ENCODE peak calls at places on chromosome 11, in five cellular contexts. W is H1, Q is IMR-90, I is H9, X is neuronal stem cell. O is an unnamed sample.

GRCh38 chr11:76781046-76781801 is 1.9 kb upstream of the TSKU start:
- DNase-seq in I (no peak), Q (no peak), W (no peak), X (no peak), O (peak; percentile 76)

GRCh38 chr11:57732661-57733060 is 8.6 kb upstream of the SELENOH start:
- DNase-seq in I (no peak), W (no peak), Q (no peak), X (no peak), O (no peak)

GRCh38 chr11:115760921-115761320 is 256.7 kb upstream of the CADM1 start:
- DNase-seq in I (no peak), W (no peak), X (peak; percentile 26), Q (no peak), O (no peak)

GRCh38 chr11:69060806-69061712 is 12.3 kb downstream of the TPCN2 start:
- DNase-seq in W (no peak), I (no peak), Q (no peak), X (no peak), O (no peak)

GRCh38 chr11:77669848-77670511 is 32.4 kb upstream of the CLNS1A start:
- DNase-seq in X (no peak), I (no peak), W (no peak), Q (peak; percentile 68), O (no peak)

GRCh38 chr11:34613462-34614183 is 7.3 kb upstream of the EHF start:
- DNase-seq in W (no peak), I (no peak), Q (no peak), X (no peak), O (no peak)

GRCh38 chr11:8693555-8693954 is 11.0 kb downstream of the RPL27A start:
- DNase-seq in Q (no peak), W (no peak), I (no peak), X (no peak), O (no peak)

GRCh38 chr11:15123849-15124248 is 9.1 kb downstream of the INSC start:
- DNase-seq in I (no peak), W (no peak), X (no peak), Q (peak; percentile 90), O (peak; percentile 62)

GRCh38 chr11:110097459-110098012 is 4.3 kb downstream of the ZC3H12C start:
- DNase-seq in W (no peak), X (no peak), I (no peak), Q (peak; percentile 58), O (no peak)

GRCh38 chr11:33490842-33491370 is 209.7 kb downstream of the C11orf91 start:
- DNase-seq in X (no peak), I (no peak), Q (no peak), W (no peak), O (no peak)

GRCh38 chr11:126857860-126858808 is 142.4 kb downstream of the KIRREL3 start:
- DNase-seq in I (no peak), X (no peak), W (no peak), Q (peak; percentile 74), O (no peak)

GRCh38 chr11:65432686-65433582 is 10.3 kb downstream of the NEAT1 start:
- DNase-seq in W (no peak), I (no peak), X (no peak), Q (peak; percentile 54), O (peak; percentile 59)

GRCh38 chr11:10803676-10804075 is 5.0 kb downstream of the EIF4G2 start:
- DNase-seq in Q (no peak), W (no peak), X (no peak), I (no peak), O (no peak)

GRCh38 chr11:118211006-118211405 is 13.8 kb downstream of the JAML start:
- DNase-seq in I (peak; percentile 64), W (peak; percentile 57), Q (no peak), X (peak; percentile 50), O (peak; percentile 71)

GRCh38 chr11:124069429-124070401 is 28.6 kb upstream of the OR10G7 start:
- DNase-seq in I (peak; percentile 84), X (peak; percentile 41), W (peak; percentile 77), Q (peak; percentile 50), O (peak; percentile 92)

GRCh38 chr11:64263021-64263946 is 12.0 kb downstream of the PLCB3 start:
- DNase-seq in I (peak; percentile 62), W (no peak), Q (peak; percentile 56), X (no peak), O (peak; percentile 62)

GRCh38 chr11:79092791-79093313 is 348.0 kb downstream of the TENM4 start:
- DNase-seq in W (no peak), I (no peak), Q (peak; percentile 100), X (no peak), O (peak; percentile 37)

GRCh38 chr11:118450451-118450850 is 14.2 kb downstream of the KMT2A start:
- DNase-seq in Q (no peak), W (no peak), X (no peak), I (no peak), O (no peak)

GRCh38 chr11:121469910-121470309 is 17.1 kb upstream of the SORL1-AS1 start:
- DNase-seq in Q (no peak), W (no peak), X (no peak), I (no peak), O (no peak)
- H3K23ac ChIP-seq in Q (no peak overlapping the region), W (no peak overlapping the region), X (no peak overlapping the region), I (no peak overlapping the region), O (no peak overlapping the region)

GRCh38 chr11:16876053-16876752 is 137.8 kb downstream of the C11orf58 start:
- DNase-seq in W (no peak), X (no peak), Q (no peak), I (no peak), O (no peak)
- H3K23ac ChIP-seq in W (no peak overlapping the region), X (no peak overlapping the region), Q (no peak overlapping the region), I (no peak overlapping the region), O (no peak overlapping the region)

GRCh38 chr11:94017446-94017845 is 3.7 kb upstream of the HEPHL1 start:
- DNase-seq in Q (peak; percentile 29), W (no peak), I (no peak), X (no peak), O (no peak)

GRCh38 chr11:94023856-94024255 is 2.7 kb downstream of the HEPHL1 start:
- DNase-seq in I (no peak), W (no peak), X (no peak), Q (no peak), O (no peak)

GRCh38 chr11:94018721-94019120 is 2.4 kb upstream of the HEPHL1 start:
- DNase-seq in W (no peak), Q (no peak), X (no peak), I (no peak), O (no peak)

GRCh38 chr11:94024547-94024946 is 3.4 kb downstream of the HEPHL1 start:
- DNase-seq in W (no peak), Q (no peak), X (no peak), I (no peak), O (no peak)

DNA sequence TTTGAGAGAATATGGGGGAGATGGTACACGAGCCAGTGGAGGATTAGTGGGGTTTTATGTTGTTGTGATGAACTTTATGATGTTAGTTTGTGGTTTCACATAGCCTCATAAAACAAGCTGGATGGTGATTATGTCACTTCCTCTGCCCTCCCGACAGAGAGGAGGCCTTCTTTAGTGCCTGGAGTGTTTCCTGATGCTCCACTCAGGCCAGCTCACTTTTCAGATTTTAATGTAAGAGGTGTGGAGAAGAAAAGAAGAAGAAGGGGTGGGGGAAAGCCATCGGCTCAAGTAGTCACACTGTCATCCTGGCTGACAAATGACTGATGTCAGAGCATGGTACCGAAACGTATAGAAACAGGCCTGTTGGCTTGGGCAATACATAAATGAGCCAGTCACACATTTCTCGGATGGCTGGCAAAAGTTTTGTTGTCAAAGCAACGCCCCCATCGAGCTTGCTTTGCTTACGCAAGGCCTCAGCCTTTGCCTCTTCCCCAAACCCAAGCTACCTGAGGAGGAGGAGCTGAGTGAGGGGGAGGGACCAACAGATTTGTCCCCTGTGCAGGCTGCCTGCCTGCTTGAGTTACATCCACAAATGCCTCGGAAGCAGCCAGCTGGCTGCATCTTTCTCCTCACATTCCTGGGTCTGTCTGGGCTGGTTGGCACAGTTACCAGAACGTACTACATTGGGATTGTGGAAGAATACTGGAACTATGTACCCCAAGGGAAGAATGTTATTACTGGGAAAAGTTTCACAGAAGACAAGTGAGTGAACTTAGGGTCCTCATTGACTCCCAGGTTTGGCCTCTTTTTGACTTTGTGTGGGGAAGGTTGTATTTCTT is at the start of gene HEPHL1:
- DNase-seq in Q (peak; percentile 4), I (peak; percentile 67), X (no peak), W (no peak), O (peak; percentile 13)
- H3K23ac ChIP-seq in Q (no peak within 1 kb of the TSS), I (no peak within 1 kb of the TSS), X (no peak within 1 kb of the TSS), W (no peak within 1 kb of the TSS), O (no peak within 1 kb of the TSS)

GRCh38 chr11:45158891-45159605 is 12.6 kb downstream of the PRDM11 start:
- DNase-seq in X (no peak), Q (no peak), I (no peak), W (no peak), O (no peak)

GRCh38 chr11:45156731-45157130 is 10.3 kb downstream of the PRDM11 start:
- DNase-seq in Q (no peak), X (no peak), I (no peak), W (no peak), O (no peak)

GRCh38 chr11:45158210-45158644 is 11.8 kb downstream of the PRDM11 start:
- DNase-seq in W (no peak), Q (no peak), I (no peak), X (no peak), O (no peak)

GRCh38 chr11:45156201-45156600 is 9.8 kb downstream of the PRDM11 start:
- DNase-seq in Q (no peak), I (no peak), W (no peak), X (no peak), O (no peak)

GRCh38 chr11:45157247-45158209 is 11.1 kb downstream of the PRDM11 start:
- DNase-seq in X (no peak), I (no peak), W (no peak), Q (no peak), O (no peak)
- H3K23ac ChIP-seq in X (peak overlapping the region; percentile 2), I (no peak overlapping the region), W (no peak overlapping the region), Q (no peak overlapping the region), O (no peak overlapping the region)

DNA sequence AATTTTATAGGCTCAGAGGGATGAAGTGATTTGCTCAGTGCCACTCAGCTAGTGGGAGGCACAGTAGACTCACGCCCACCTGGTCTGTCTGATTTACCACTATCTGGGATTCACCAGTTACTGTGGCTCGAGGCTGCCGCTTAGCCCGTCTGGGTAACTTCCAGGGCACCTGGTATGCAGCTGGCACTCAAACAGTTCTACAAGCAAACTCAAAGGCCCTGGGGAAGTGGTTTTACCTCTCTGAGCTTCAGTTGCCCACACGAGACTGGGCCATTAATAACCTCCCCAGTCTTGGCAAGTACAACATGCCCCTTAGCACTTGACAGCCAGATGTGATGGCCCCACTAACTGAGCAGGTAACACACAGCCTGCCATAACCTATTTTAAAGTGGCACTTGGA is 2.6 kb downstream of the GDPD5 start:
- DNase-seq in Q (no peak), X (no peak), I (no peak), W (no peak), O (no peak)
- H3K23ac ChIP-seq in Q (no peak overlapping the region), X (no peak overlapping the region), I (no peak overlapping the region), W (no peak overlapping the region), O (no peak overlapping the region)

GRCh38 chr11:102111787-102112653 is 1.8 kb downstream of the YAP1 start:
- DNase-seq in W (no peak), I (no peak), Q (peak; percentile 94), X (no peak), O (no peak)

GRCh38 chr11:102112654-102112926 is 2.3 kb downstream of the YAP1 start:
- DNase-seq in Q (no peak), I (no peak), W (peak; percentile 30), X (no peak), O (peak; percentile 30)

GRCh38 chr11:102111011-102111786 is 952 bp downstream of the YAP1 start:
- DNase-seq in X (peak; percentile 85), I (peak; percentile 91), W (peak; percentile 90), Q (peak; percentile 81), O (peak; percentile 96)

GRCh38 chr11:102110761-102111010 is 439 bp downstream of the YAP1 start:
- DNase-seq in Q (no peak), W (no peak), I (no peak), X (peak; percentile 57), O (no peak)

GRCh38 chr11:102109896-102110760 is at the start of gene YAP1:
- DNase-seq in Q (peak; percentile 91), I (peak; percentile 91), X (peak; percentile 94), W (peak; percentile 91), O (peak; percentile 98)
- H3K23ac ChIP-seq in Q (peak within 1 kb of the TSS; percentile 99), I (no peak within 1 kb of the TSS), X (peak within 1 kb of the TSS; percentile 96), W (no peak within 1 kb of the TSS), O (no peak within 1 kb of the TSS)